ENCODE peak calls at places on chromosome 19, in five cellular contexts. D, T, A, M and Z are unnamed samples.
A peak's percentile ranks its signal among the peaks of the same experiment; 100 is the strongest.

GRCh38 chr19:15296841-15297415 is 35.4 kb downstream of the BRD4 start:
- DNase-seq in D (no peak), T (no peak), A (no peak), M (no peak), Z (no peak)

GRCh38 chr19:917323-918151 is at the start of gene KISS1R:
- DNase-seq in T (no peak), M (no peak), D (no peak), A (peak; percentile 46), Z (no peak)

GRCh38 chr19:19554074-19555023 is 16.3 kb downstream of the CILP2 start:
- DNase-seq in T (peak; percentile 72), D (no peak), A (peak; percentile 85), M (peak; percentile 17), Z (no peak)

GRCh38 chr19:2446390-2446789 is 10.4 kb downstream of the LMNB2 start:
- DNase-seq in A (no peak), D (no peak), M (peak; percentile 94), T (no peak), Z (no peak)

GRCh38 chr19:50858896-50859295 is 4.2 kb downstream of the KLK3 start:
- DNase-seq in D (no peak), A (no peak), T (no peak), M (no peak), Z (no peak)

GRCh38 chr19:2216361-2217225 is 19.5 kb downstream of the PLEKHJ1 start:
- DNase-seq in D (no peak), M (no peak), A (no peak), T (no peak), Z (no peak)

GRCh38 chr19:55703790-55704215 is 28.8 kb downstream of the EPN1 start:
- DNase-seq in T (peak; percentile 64), A (peak; percentile 39), M (peak; percentile 30), D (no peak), Z (no peak)

GRCh38 chr19:2469102-2469914 is 6.6 kb upstream of the GADD45B start:
- DNase-seq in T (no peak), D (no peak), A (no peak), M (no peak), Z (no peak)

GRCh38 chr19:53864308-53864836 is 3.3 kb upstream of the MYADM start:
- DNase-seq in A (no peak), T (peak; percentile 24), D (no peak), M (no peak), Z (no peak)

GRCh38 chr19:37507167-37507464 is 377 bp downstream of the ZNF793 start:
- DNase-seq in T (no peak), M (no peak), A (no peak), D (no peak), Z (no peak)

GRCh38 chr19:43699506-43700367 is 16.1 kb upstream of the IRGC start:
- DNase-seq in M (no peak), A (no peak), D (no peak), T (peak; percentile 54), Z (peak; percentile 66)

GRCh38 chr19:13028027-13028426 is 32.8 kb downstream of the NFIX start:
- DNase-seq in M (no peak), D (no peak), A (no peak), T (no peak), Z (no peak)

GRCh38 chr19:1122972-1123363 is 19.2 kb downstream of the GPX4 start:
- DNase-seq in T (peak; percentile 79), D (no peak), A (peak; percentile 98), M (no peak), Z (no peak)